ENCODE peak calls at places on chromosomes 13 and 19, in four cellular contexts. P, K, E and O are unnamed samples.

GRCh38 chr13:27148900-27149299 is 22.7 kb downstream of the USP12 start:
- DNase-seq in P (no peak), K (no peak), E (no peak), O (no peak)

GRCh38 chr19:19260842-19261241 is 12.3 kb downstream of the TM6SF2 start:
- DNase-seq in P (no peak), K (no peak), E (no peak), O (no peak)

GRCh38 chr13:47310376-47310775 is 413.5 kb upstream of the HTR2A start:
- DNase-seq in P (no peak), K (no peak), E (no peak), O (no peak)

GRCh38 chr19:45095496-45096413 is 2.8 kb downstream of the PPP1R37 start:
- DNase-seq in P (no peak), K (no peak), E (no peak), O (no peak)

GRCh38 chr19:17871878-17872250 is at the start of gene SLC5A5:
- DNase-seq in P (no peak), K (peak), E (no peak), O (no peak)

GRCh38 chr13:68030152-68030809 is 800.1 kb upstream of the PCDH9 start:
- DNase-seq in P (no peak), K (no peak), E (no peak), O (no peak)

GRCh38 chr19:28956421-28956820 is 256.5 kb downstream of the UQCRFS1 start:
- DNase-seq in P (no peak), K (no peak), E (no peak), O (no peak)

GRCh38 chr19:52237771-52238400 is 31.5 kb upstream of the ZNF766 start:
- DNase-seq in P (no peak), K (peak), E (no peak), O (peak)

GRCh38 chr19:9885077-9885552 is 50.0 kb downstream of the PIN1 start:
- DNase-seq in P (no peak), K (no peak), E (no peak), O (no peak)

GRCh38 chr13:28707629-28708427 is 10.9 kb downstream of the SLC46A3 start:
- DNase-seq in P (no peak), K (peak), E (peak), O (no peak)

GRCh38 chr19:39506944-39507714 is 7.8 kb upstream of the SELENOV start:
- DNase-seq in P (no peak), K (peak), E (peak), O (no peak)

GRCh38 chr13:50352720-50353491 is 337.7 kb downstream of the KCNRG start:
- DNase-seq in P (no peak), K (no peak), E (no peak), O (no peak)

GRCh38 chr19:10523135-10523636 is 5.9 kb upstream of the S1PR5 start:
- DNase-seq in P (no peak), K (no peak), E (no peak), O (no peak)

GRCh38 chr13:112978561-112979405 is 9.8 kb downstream of the MCF2L start:
- DNase-seq in P (no peak), K (no peak), E (no peak), O (no peak)

GRCh38 chr13:50715402-50716146 is 127.9 kb downstream of the DLEU7 start:
- DNase-seq in P (no peak), K (no peak), E (no peak), O (no peak)

GRCh38 chr19:7673995-7674667 is 2.8 kb upstream of the MCEMP1 start:
- DNase-seq in P (no peak), K (peak), E (no peak), O (no peak)

GRCh38 chr19:39590265-39590664 is 12.1 kb upstream of the LGALS13 start:
- DNase-seq in P (no peak), K (peak), E (no peak), O (no peak)

GRCh38 chr13:76825415-76825814 is 60.8 kb downstream of the KCTD12 start:
- DNase-seq in P (no peak), K (no peak), E (no peak), O (no peak)

GRCh38 chr13:67366533-67366932 is 136.4 kb upstream of the PCDH9 start:
- DNase-seq in P (no peak), K (no peak), E (no peak), O (no peak)

GRCh38 chr19:4686700-4687099 is 16.6 kb upstream of the MYDGF start:
- DNase-seq in P (no peak), K (no peak), E (no peak), O (no peak)

GRCh38 chr13:100102042-100102441 is 13.1 kb downstream of the PCCA start:
- DNase-seq in P (no peak), K (no peak), E (no peak), O (no peak)

GRCh38 chr13:29515372-29515771 is 80.1 kb downstream of the SLC7A1 start:
- DNase-seq in P (no peak), K (no peak), E (no peak), O (no peak)

GRCh38 chr19:45670670-45671453 is 2.8 kb downstream of the GIPR start:
- DNase-seq in P (peak), K (peak), E (peak), O (no peak)

GRCh38 chr19:33245948-33246728 is 20.5 kb upstream of the SLC7A10 start:
- DNase-seq in P (no peak), K (no peak), E (no peak), O (no peak)

GRCh38 chr19:31502536-31503170 is 153.4 kb upstream of the TSHZ3 start:
- DNase-seq in P (no peak), K (no peak), E (no peak), O (no peak)

GRCh38 chr13:77919351-77920294 is 992 bp upstream of the EDNRB start:
- DNase-seq in P (no peak), K (no peak), E (no peak), O (peak)

GRCh38 chr19:13812544-13812943 is 17.3 kb downstream of the ZSWIM4 start:
- DNase-seq in P (no peak), K (no peak), E (no peak), O (no peak)

GRCh38 chr19:23263396-23263795 is 13.2 kb upstream of the ZNF724 start:
- DNase-seq in P (no peak), K (no peak), E (no peak), O (no peak)

GRCh38 chr19:4654437-4655361 is 15.4 kb downstream of the TNFAIP8L1 start:
- DNase-seq in P (no peak), K (no peak), E (no peak), O (no peak)

GRCh38 chr19:36169084-36169760 is 17.0 kb upstream of the COX7A1 start:
- DNase-seq in P (no peak), K (no peak), E (no peak), O (no peak)

GRCh38 chr19:48806818-48807589 is 3.8 kb downstream of the BCAT2 start:
- DNase-seq in P (no peak), K (no peak), E (no peak), O (no peak)

GRCh38 chr13:33137726-33138125 is 121.5 kb downstream of the KL start:
- DNase-seq in P (no peak), K (no peak), E (no peak), O (no peak)

GRCh38 chr19:55353803-55354697 is 469 bp downstream of the COX6B2 start:
- DNase-seq in P (peak), K (peak), E (peak), O (no peak)

GRCh38 chr13:95099541-95099940 is 201.7 kb downstream of the ABCC4 start:
- DNase-seq in P (no peak), K (no peak), E (no peak), O (no peak)

GRCh38 chr19:1970003-1970805 is 29.2 kb downstream of the CSNK1G2 start:
- DNase-seq in P (no peak), K (no peak), E (no peak), O (no peak)

GRCh38 chr13:51838235-51838846 is 6.6 kb downstream of the TMEM272 start:
- DNase-seq in P (no peak), K (no peak), E (no peak), O (no peak)

GRCh38 chr13:110006304-110006703 is 219.9 kb upstream of the IRS2 start:
- DNase-seq in P (no peak), K (no peak), E (no peak), O (no peak)